ENCODE peak calls at places on chromosomes 7 and 10, in ten cellular contexts. M, G, N, J, K, I, L, E, F and Z are unnamed samples.

GRCh38 chr7:139871276-139871675 is 42.2 kb downstream of the TBXAS1 start:
- DNase-seq in E (no peak), K (no peak), I (no peak), M (no peak), N (no peak), G (no peak), L (no peak), F (peak; percentile 39), J (no peak), Z (no peak)

GRCh38 chr10:82811621-82812020 is 936.6 kb downstream of the NRG3 start:
- DNase-seq in N (no peak), F (peak; percentile 10), I (no peak), G (no peak), E (peak; percentile 5), K (no peak), L (no peak), M (peak; percentile 41), J (no peak), Z (peak; percentile 12)

GRCh38 chr10:70319183-70319582 is 35.4 kb upstream of the NPFFR1 start:
- DNase-seq in G (no peak), N (no peak), F (no peak), E (no peak), I (no peak), J (no peak), K (no peak), L (no peak), M (peak; percentile 65), Z (no peak)

GRCh38 chr7:101163281-101164070 is 1.9 kb downstream of the VGF start:
- DNase-seq in G (no peak), E (no peak), L (no peak), K (no peak), M (peak; percentile 92), N (no peak), J (no peak), I (peak; percentile 29), F (no peak), Z (no peak)

GRCh38 chr7:105429746-105430612 is 41.3 kb upstream of the SRPK2 start:
- DNase-seq in L (no peak), E (peak; percentile 52), F (peak; percentile 73), G (peak; percentile 24), K (peak; percentile 35), J (peak; percentile 48), M (peak; percentile 84), N (no peak), I (no peak), Z (peak; percentile 52)

GRCh38 chr10:123637326-123637880 is 28.8 kb upstream of the GPR26 start:
- DNase-seq in K (no peak), M (no peak), N (no peak), I (no peak), F (no peak), E (no peak), J (no peak), G (no peak), L (no peak), Z (no peak)

GRCh38 chr7:75900617-75901315 is 14.2 kb upstream of the POR start:
- DNase-seq in K (no peak), J (no peak), G (no peak), M (no peak), E (no peak), F (no peak), I (no peak), N (no peak), L (no peak), Z (no peak)

GRCh38 chr10:29273478-29273877 is 15.4 kb upstream of the LYZL1 start:
- DNase-seq in E (no peak), F (no peak), G (no peak), N (no peak), K (no peak), L (no peak), M (no peak), I (no peak), J (no peak), Z (no peak)

GRCh38 chr7:51639661-51640340 is 323.2 kb upstream of the COBL start:
- DNase-seq in G (no peak), E (no peak), I (no peak), M (no peak), L (no peak), N (no peak), F (no peak), K (no peak), J (no peak), Z (no peak)

GRCh38 chr7:47520408-47520807 is 61.5 kb downstream of the TNS3 start:
- DNase-seq in J (no peak), I (no peak), K (no peak), M (no peak), N (no peak), E (peak; percentile 80), L (peak; percentile 79), F (peak; percentile 80), G (no peak), Z (no peak)

GRCh38 chr7:50166997-50167961 is 74.2 kb upstream of the ZPBP start:
- DNase-seq in M (no peak), N (no peak), L (no peak), E (no peak), G (no peak), J (peak; percentile 48), I (no peak), F (no peak), K (peak; percentile 54), Z (peak; percentile 37)

GRCh38 chr7:23469961-23470250 is 385 bp downstream of the IGF2BP3 start:
- DNase-seq in F (peak; percentile 33), K (no peak), L (no peak), N (no peak), M (no peak), G (no peak), J (no peak), E (no peak), I (no peak), Z (no peak)

GRCh38 chr7:25476863-25477262 is 248.6 kb upstream of the NPVF start:
- DNase-seq in J (no peak), K (no peak), F (no peak), G (no peak), M (no peak), N (no peak), I (no peak), L (no peak), E (no peak), Z (no peak)

GRCh38 chr7:158401295-158401694 is 186.3 kb downstream of the PTPRN2 start:
- DNase-seq in M (no peak), N (no peak), J (no peak), E (no peak), K (no peak), G (no peak), F (no peak), L (no peak), I (no peak), Z (no peak)

GRCh38 chr7:35593896-35594295 is 101.0 kb downstream of the HERPUD2 start:
- DNase-seq in M (peak; percentile 48), E (no peak), N (no peak), F (no peak), G (no peak), J (no peak), I (no peak), L (no peak), K (peak; percentile 46), Z (peak; percentile 30)

GRCh38 chr10:7107287-7107686 is 303.5 kb downstream of the SFMBT2 start:
- DNase-seq in I (no peak), F (no peak), N (no peak), J (no peak), M (no peak), G (no peak), K (no peak), E (peak; percentile 47), L (no peak), Z (no peak)

GRCh38 chr7:135341049-135341448 is 107.4 kb downstream of the STRA8 start:
- DNase-seq in N (no peak), J (no peak), K (no peak), G (no peak), I (no peak), M (no peak), L (no peak), E (no peak), F (no peak), Z (no peak)

GRCh38 chr7:45686441-45687184 is 112.4 kb downstream of the ADCY1 start:
- DNase-seq in I (no peak), F (no peak), E (no peak), G (no peak), K (no peak), M (no peak), N (no peak), L (no peak), J (no peak), Z (peak; percentile 18)

GRCh38 chr10:75358121-75358520 is 43.4 kb downstream of the ZNF503 start:
- DNase-seq in M (peak; percentile 55), E (no peak), N (no peak), I (no peak), J (no peak), L (no peak), K (no peak), G (no peak), F (no peak), Z (no peak)

GRCh38 chr10:112182808-112183328 is 697 bp downstream of the GPAM start:
- DNase-seq in F (no peak), N (no peak), M (peak; percentile 48), L (no peak), G (no peak), I (no peak), E (no peak), J (no peak), K (no peak), Z (no peak)

GRCh38 chr10:116538461-116538860 is 7.3 kb upstream of the PNLIP start:
- DNase-seq in F (peak; percentile 12), J (no peak), L (no peak), M (no peak), E (peak; percentile 16), I (no peak), N (no peak), G (no peak), K (no peak), Z (no peak)